ENCODE peak calls at places on chromosome 7, in nine cellular contexts. T is ovary; Z is activated T-cell treated with anti-CD3 and anti-CD28 coated beads, Interleukin-2, amount 50 U/mL, for 4 hours; J is A673; G is heart left ventricle; H is ELR; D is pulmonary artery endothelial cell; N is cerebellum; V is stimulated activated CD4-positive, alpha-beta T cell treated with anti-CD3 and anti-CD28 coated beads, Interleukin-1b, Interleukin-23, amount 100 ng/mL, for 24 hours. I is an unnamed sample.

GRCh38 chr7:100369105-100369504 is 4.2 kb upstream of the PILRA start:
- DNase-seq in T (no peak), Z (no peak), J (no peak), G (peak), H (no peak), D (no peak), N (no peak), V (no peak), I (no peak)

GRCh38 chr7:158809596-158809995 is 19.7 kb downstream of the ESYT2 start:
- DNase-seq in T (no peak), Z (no peak), J (no peak), G (no peak), H (no peak), D (no peak), N (no peak), V (no peak), I (no peak)

GRCh38 chr7:80053098-80053497 is 81.5 kb upstream of the GNAI1 start:
- DNase-seq in T (no peak), Z (no peak), J (no peak), G (no peak), H (no peak), D (no peak), N (no peak), V (no peak), I (no peak)

GRCh38 chr7:107089627-107090026 is 45.1 kb downstream of the PRKAR2B start:
- DNase-seq in T (no peak), Z (no peak), J (no peak), G (no peak), H (no peak), D (no peak), N (no peak), V (no peak), I (no peak)

GRCh38 chr7:2586326-2587020 is 27.7 kb downstream of the IQCE start:
- DNase-seq in T (no peak), Z (no peak), J (no peak), G (no peak), H (no peak), D (no peak), N (no peak), V (no peak), I (no peak)

GRCh38 chr7:106433377-106433776 is 148.6 kb upstream of the NAMPT start:
- DNase-seq in T (no peak), Z (no peak), J (no peak), G (no peak), H (no peak), D (no peak), N (no peak), V (no peak), I (no peak)

GRCh38 chr7:130309986-130310385 is 17.0 kb downstream of the CPA4 start:
- DNase-seq in T (no peak), Z (no peak), J (no peak), G (no peak), H (no peak), D (no peak), N (no peak), V (no peak), I (no peak)

GRCh38 chr7:26910221-26910620 is 45.8 kb upstream of the SKAP2 start:
- DNase-seq in T (peak), Z (no peak), J (no peak), G (no peak), H (peak), D (no peak), N (no peak), V (no peak), I (peak)

GRCh38 chr7:25852249-25852994 is 299.6 kb upstream of the NFE2L3 start:
- DNase-seq in T (no peak), Z (no peak), J (no peak), G (no peak), H (no peak), D (no peak), N (no peak), V (no peak), I (no peak)

GRCh38 chr7:11343818-11344413 is 370.2 kb downstream of the PHF14 start:
- DNase-seq in T (no peak), Z (no peak), J (peak), G (no peak), H (peak), D (no peak), N (peak), V (no peak), I (peak)

GRCh38 chr7:33061282-33061928 is 1.2 kb downstream of the NT5C3A start:
- DNase-seq in T (no peak), Z (no peak), J (no peak), G (no peak), H (no peak), D (no peak), N (no peak), V (no peak), I (no peak)

GRCh38 chr7:83161851-83162401 is 758 bp downstream of the PCLO start:
- DNase-seq in T (no peak), Z (no peak), J (peak), G (no peak), H (no peak), D (no peak), N (peak), V (no peak), I (no peak)

GRCh38 chr7:13166801-13167200 is 479.4 kb downstream of the ARL4A start:
- DNase-seq in T (no peak), Z (no peak), J (no peak), G (no peak), H (no peak), D (no peak), N (no peak), V (no peak), I (no peak)

GRCh38 chr7:57207836-57208235 is 75.6 kb upstream of the ZNF479 start:
- DNase-seq in T (no peak), Z (no peak), J (no peak), G (no peak), H (no peak), D (no peak), N (no peak), V (no peak), I (no peak)

GRCh38 chr7:157840174-157840912 is 503.5 kb downstream of the DNAJB6 start:
- DNase-seq in T (no peak), Z (no peak), J (no peak), G (no peak), H (no peak), D (no peak), N (no peak), V (no peak), I (no peak)

GRCh38 chr7:28688651-28689050 is 269.5 kb downstream of the TRIL start:
- DNase-seq in T (no peak), Z (no peak), J (no peak), G (peak), H (peak), D (no peak), N (no peak), V (no peak), I (peak)